ENCODE peak calls at places on chromosomes 11 and 22, in five cellular contexts. T is fibroblast of pulmonary artery, D is vagina, G is psoas muscle, W is tibial nerve. K is an unnamed sample.

GRCh38 chr11:109970516-109971183 is 122.5 kb upstream of the ZC3H12C start:
- DNase-seq in D (no peak), W (no peak), G (no peak), T (no peak), K (no peak)

GRCh38 chr11:35145249-35145648 is 6.3 kb downstream of the CD44 start:
- DNase-seq in T (no peak), D (no peak), G (peak), W (no peak), K (peak)

GRCh38 chr11:122727101-122727929 is 71.8 kb downstream of the UBASH3B start:
- DNase-seq in D (no peak), T (no peak), W (no peak), G (no peak), K (no peak)

GRCh38 chr11:122690292-122690691 is 34.8 kb downstream of the UBASH3B start:
- DNase-seq in T (no peak), D (no peak), G (no peak), W (no peak), K (no peak)

GRCh38 chr11:61826930-61827572 is 1.0 kb upstream of the FADS2 start:
- DNase-seq in W (peak), D (no peak), G (no peak), T (no peak), K (peak)

GRCh38 chr11:118789501-118790356 is 1.2 kb downstream of the DDX6 start:
- DNase-seq in T (peak), W (peak), G (no peak), D (no peak), K (no peak)

GRCh38 chr22:20061481-20061861 is 18.6 kb upstream of the DGCR8 start:
- DNase-seq in D (no peak), T (peak), W (no peak), G (no peak), K (no peak)

GRCh38 chr11:116707250-116707649 is 65.5 kb downstream of the BUD13 start:
- DNase-seq in G (no peak), D (no peak), T (no peak), W (no peak), K (no peak)

GRCh38 chr11:107494036-107494435 is 36.4 kb upstream of the CWF19L2 start:
- DNase-seq in G (no peak), T (no peak), D (no peak), W (no peak), K (no peak)

GRCh38 chr11:91932151-91932821 is 292.3 kb upstream of the FAT3 start:
- DNase-seq in G (no peak), T (no peak), D (no peak), W (no peak), K (no peak)

GRCh38 chr11:97364047-97364446 is 974.2 kb downstream of the JRKL start:
- DNase-seq in W (no peak), D (no peak), G (no peak), T (peak), K (no peak)

GRCh38 chr11:119320593-119321524 is 3.9 kb upstream of the MCAM start:
- DNase-seq in D (no peak), T (peak), W (no peak), G (peak), K (peak)

GRCh38 chr11:98940913-98941312 is 79.8 kb upstream of the CNTN5 start:
- DNase-seq in W (no peak), T (no peak), G (no peak), D (no peak), K (no peak)

GRCh38 chr22:25057013-25057881 is 104.7 kb downstream of the KIAA1671 start:
- DNase-seq in D (no peak), T (peak), G (peak), W (peak), K (peak)

GRCh38 chr22:38012604-38013072 is 28.3 kb upstream of the SOX10 start:
- DNase-seq in G (no peak), W (no peak), T (peak), D (no peak), K (no peak)

GRCh38 chr11:99418927-99419707 is 398.4 kb downstream of the CNTN5 start:
- DNase-seq in D (no peak), G (no peak), T (no peak), W (no peak), K (no peak)

GRCh38 chr11:26830757-26831156 is 108.9 kb upstream of the SLC5A12 start:
- DNase-seq in W (peak), G (no peak), D (no peak), T (no peak), K (no peak)

GRCh38 chr11:62909107-62909894 is 11.9 kb downstream of the CHRM1 start:
- DNase-seq in W (peak), D (no peak), T (peak), G (peak), K (peak)

GRCh38 chr11:122933434-122933833 is 48.2 kb downstream of the BSX start:
- DNase-seq in W (no peak), G (no peak), D (no peak), T (no peak), K (no peak)

GRCh38 chr22:25023879-25024278 is 71.4 kb downstream of the KIAA1671 start:
- DNase-seq in W (no peak), D (no peak), T (no peak), G (no peak), K (no peak)

DNA sequence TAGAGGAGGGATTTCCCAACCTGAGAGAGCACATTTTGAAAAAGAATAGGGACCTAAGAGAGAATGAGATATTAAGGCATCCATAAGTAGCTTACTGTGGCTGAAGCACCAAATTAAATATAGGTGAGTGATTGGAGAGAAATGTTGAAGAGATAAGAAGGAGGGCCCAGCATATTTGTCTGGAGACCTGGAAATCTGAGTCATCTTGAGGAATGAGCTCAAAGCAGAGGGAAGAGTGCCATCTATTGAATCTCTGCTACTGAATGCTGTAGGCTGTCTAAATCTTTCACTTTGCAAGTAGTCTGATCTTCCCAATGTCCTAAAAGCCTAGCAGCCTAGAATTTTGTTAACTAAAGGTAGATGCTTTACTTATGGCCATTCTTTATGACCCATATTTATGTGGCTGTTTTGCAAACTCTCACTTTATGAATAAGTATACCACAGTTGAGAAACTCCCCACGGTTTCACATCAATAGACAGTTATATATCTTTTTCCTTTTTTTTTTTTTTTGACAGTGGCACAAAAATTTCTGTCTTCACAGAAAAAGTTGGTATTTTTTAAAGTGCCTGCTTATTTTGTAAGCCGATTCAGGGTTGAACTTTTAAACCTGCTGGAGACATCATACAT is 2093.5 kb downstream of the LRRC4C start:
- DNase-seq in D (no peak), W (no peak), G (no peak), T (peak), K (no peak)
- TF ChIP-seq CTCF in D (no peak), W (no peak), G (no peak), T (peak), K (no peak)

DNA sequence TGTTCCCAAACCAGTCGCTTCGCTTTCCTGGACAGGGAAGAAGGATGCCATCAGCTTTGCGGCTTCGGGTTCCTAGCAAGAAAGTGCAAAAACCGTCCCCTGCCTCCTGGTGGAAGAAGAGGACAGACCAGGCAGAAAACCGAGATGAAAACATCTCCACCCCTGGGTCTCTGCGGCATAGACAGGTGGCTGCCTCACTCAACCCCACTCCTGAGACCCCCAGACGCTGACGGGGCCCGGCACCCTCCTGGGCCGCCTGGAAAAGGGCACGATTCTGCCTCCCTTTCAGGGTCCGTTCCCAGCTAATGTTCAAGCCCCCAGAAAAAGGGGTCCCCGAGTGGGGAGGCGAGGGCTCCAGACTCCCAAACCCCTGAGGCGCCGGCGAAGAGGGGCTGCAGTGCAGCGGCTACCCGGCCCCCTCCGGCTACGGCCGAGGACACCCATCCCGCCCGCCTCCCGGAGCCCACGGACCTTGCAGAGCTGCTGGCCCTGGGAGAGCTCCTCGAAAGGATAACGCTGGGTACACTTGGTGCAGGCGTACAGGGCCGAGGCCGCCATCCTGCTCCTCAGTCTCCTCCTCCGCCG is 569 bp downstream of the FAM76B start:
- DNase-seq in D (no peak), G (no peak), T (peak), W (peak), K (no peak)
- TF ChIP-seq CTCF in D (no peak), G (no peak), T (peak), W (no peak), K (no peak)

GRCh38 chr11:69598147-69598546 is 42.8 kb upstream of the CCND1 start:
- DNase-seq in T (no peak), W (no peak), D (peak), G (no peak), K (no peak)
- TF ChIP-seq CTCF in T (peak), W (no peak), D (no peak), G (no peak), K (peak)

DNA sequence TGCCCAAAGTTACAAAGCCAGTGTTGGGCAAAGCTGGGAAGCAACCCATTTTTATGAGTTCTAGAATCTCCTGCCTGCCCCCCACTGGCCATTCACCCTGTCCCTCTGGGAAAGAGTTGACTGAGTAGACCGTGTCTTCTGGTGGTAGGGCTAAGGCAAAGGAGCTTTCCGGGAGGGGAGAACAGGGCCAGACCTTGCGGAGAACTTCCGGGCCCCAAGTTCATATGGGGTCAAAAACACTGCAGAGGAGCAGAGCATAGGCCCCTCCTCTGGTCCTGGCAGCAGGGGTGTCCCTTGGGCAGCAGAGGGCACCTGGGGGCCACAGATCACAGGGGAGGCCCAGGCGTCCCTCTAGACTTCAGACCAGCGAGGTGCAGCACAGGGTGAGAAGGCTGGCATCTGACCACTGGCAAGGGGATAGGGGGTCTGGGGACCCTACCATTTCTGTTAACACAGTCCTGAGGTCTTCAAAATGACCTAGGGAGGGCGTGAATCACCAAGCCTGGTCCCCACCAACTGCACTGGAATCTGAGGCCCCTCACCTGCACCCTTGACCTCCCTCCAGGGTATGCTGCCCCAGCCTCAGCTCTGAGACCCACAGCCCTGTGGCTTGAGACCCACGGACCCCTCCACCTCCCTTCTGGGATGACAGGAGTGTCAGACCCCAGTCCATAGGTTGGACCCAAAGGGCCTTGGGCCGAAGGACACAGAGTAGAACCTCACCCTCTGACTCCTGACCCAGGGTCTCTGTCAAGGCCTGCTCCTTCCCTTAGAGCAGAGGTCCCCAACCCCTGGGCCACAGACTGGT is 1.3 kb upstream of the ARAP1 start:
- DNase-seq in G (peak), T (no peak), D (no peak), W (no peak), K (no peak)
- TF ChIP-seq CTCF in G (no peak), T (no peak), D (no peak), W (no peak), K (peak)

GRCh38 chr11:65499713-65500261 is 942 bp downstream of the MALAT1 start:
- DNase-seq in G (no peak), W (no peak), T (no peak), D (no peak), K (no peak)

GRCh38 chr11:65498042-65498726 is 661 bp upstream of the MALAT1 start:
- DNase-seq in G (peak), W (peak), T (peak), D (no peak), K (peak)

GRCh38 chr11:65498977-65499712 is at the start of gene MALAT1:
- DNase-seq in D (no peak), G (peak), W (peak), T (peak), K (peak)

GRCh38 chr11:65497141-65498041 is 1.5 kb upstream of the MALAT1 start:
- DNase-seq in D (no peak), G (peak), T (peak), W (peak), K (peak)

GRCh38 chr11:65498727-65498976 is 193 bp upstream of the MALAT1 start:
- DNase-seq in W (no peak), G (no peak), T (no peak), D (no peak), K (no peak)
- TF ChIP-seq CTCF in W (no peak), G (no peak), T (no peak), D (no peak), K (no peak)

GRCh38 chr11:65381721-65382035 is 768 bp downstream of the SLC25A45 start:
- DNase-seq in T (no peak), G (no peak), D (no peak), W (peak), K (no peak)

GRCh38 chr11:65382036-65382803 is at the start of gene SLC25A45:
- DNase-seq in T (peak), W (peak), G (peak), D (no peak), K (peak)

GRCh38 chr11:65378928-65379638 is 3.4 kb downstream of the SLC25A45 start:
- DNase-seq in G (no peak), T (no peak), D (no peak), W (no peak), K (peak)

GRCh38 chr11:65379698-65380459 is 2.6 kb downstream of the SLC25A45 start:
- DNase-seq in T (no peak), D (no peak), G (no peak), W (no peak), K (peak)

GRCh38 chr11:65380460-65381126 is 1.9 kb downstream of the SLC25A45 start:
- DNase-seq in W (no peak), T (no peak), D (no peak), G (no peak), K (no peak)
- TF ChIP-seq CTCF in W (no peak), T (no peak), D (no peak), G (no peak), K (no peak)

GRCh38 chr22:21582801-21583740 is 15.6 kb downstream of the UBE2L3 start:
- DNase-seq in T (no peak), G (no peak), W (no peak), D (no peak), K (no peak)
- TF ChIP-seq CTCF in T (no peak), G (no peak), W (no peak), D (no peak), K (no peak)

GRCh38 chr11:133618500-133618899 is 86.2 kb upstream of the OPCML start:
- DNase-seq in W (no peak), G (no peak), T (no peak), D (no peak), K (no peak)

GRCh38 chr11:133619397-133619796 is 87.1 kb upstream of the OPCML start:
- DNase-seq in T (no peak), W (no peak), G (no peak), D (no peak), K (no peak)

GRCh38 chr11:133619973-133620372 is 87.7 kb upstream of the OPCML start:
- DNase-seq in D (no peak), W (no peak), T (no peak), G (no peak), K (no peak)
- TF ChIP-seq CTCF in D (no peak), W (no peak), T (no peak), G (no peak), K (peak)

GRCh38 chr11:74686792-74687191 is 44.4 kb downstream of the CHRDL2 start:
- DNase-seq in D (no peak), G (peak), W (no peak), T (peak), K (no peak)
- TF ChIP-seq CTCF in D (no peak), G (no peak), W (no peak), T (peak), K (no peak)